ENCODE peak calls at places on chromosomes 11 and 22, in seven cellular contexts. P, N, U, J, A, X and S are unnamed samples.

GRCh38 chr11:44767421-44767820 is 40.7 kb downstream of the TSPAN18 start:
- DNase-seq in X (no peak), J (no peak), P (no peak), A (no peak), U (no peak), N (no peak), S (no peak)

GRCh38 chr11:95444309-95445202 is 213.6 kb upstream of the SESN3 start:
- DNase-seq in J (no peak), X (no peak), N (no peak), A (no peak), P (no peak), U (no peak), S (no peak)

GRCh38 chr11:3148990-3149851 is 15.9 kb downstream of the OSBPL5 start:
- DNase-seq in U (no peak), X (no peak), P (no peak), J (no peak), N (no peak), A (no peak), S (no peak)

GRCh38 chr11:78338138-78338537 is 79.5 kb downstream of the GAB2 start:
- DNase-seq in J (no peak), X (no peak), P (no peak), A (no peak), U (no peak), N (no peak), S (no peak)

GRCh38 chr11:63770763-63771162 is 2.2 kb upstream of the ZFTA start:
- DNase-seq in U (no peak), P (no peak), X (no peak), J (no peak), N (no peak), A (no peak), S (no peak)

GRCh38 chr11:78419327-78419726 is 1.7 kb upstream of the GAB2 start:
- DNase-seq in J (no peak), P (no peak), A (no peak), X (no peak), U (no peak), N (no peak), S (no peak)

GRCh38 chr11:128709402-128709801 is 15.5 kb downstream of the FLI1 start:
- DNase-seq in U (no peak), A (no peak), J (no peak), N (no peak), P (no peak), X (peak; percentile 12), S (no peak)

GRCh38 chr11:119474682-119475596 is 52.0 kb upstream of the THY1 start:
- DNase-seq in X (peak; percentile 56), N (peak; percentile 71), J (no peak), U (no peak), A (no peak), P (peak; percentile 79), S (peak; percentile 87)

GRCh38 chr22:35917651-35918050 is 111.0 kb downstream of the RBFOX2 start:
- DNase-seq in P (no peak), J (no peak), U (no peak), N (no peak), A (no peak), X (no peak), S (no peak)

GRCh38 chr22:35863432-35863831 is 145.8 kb downstream of the APOL5 start:
- DNase-seq in X (no peak), N (no peak), U (no peak), J (no peak), P (no peak), A (no peak), S (no peak)

GRCh38 chr11:92552942-92553341 is 328.3 kb downstream of the FAT3 start:
- DNase-seq in X (peak; percentile 2), U (no peak), J (no peak), N (no peak), P (no peak), A (no peak), S (no peak)

GRCh38 chr11:64492561-64492960 is 98.5 kb upstream of the SLC22A12 start:
- DNase-seq in X (no peak), U (no peak), N (no peak), J (no peak), A (no peak), P (no peak), S (no peak)

GRCh38 chr11:61917043-61917356 is 366 bp downstream of the RAB3IL1 start:
- DNase-seq in X (no peak), P (no peak), A (no peak), U (no peak), N (no peak), J (no peak), S (no peak)

GRCh38 chr22:48358886-48359612 is 1468.6 kb downstream of the BRD1 start:
- DNase-seq in A (no peak), N (no peak), P (no peak), J (no peak), X (no peak), U (no peak), S (no peak)

GRCh38 chr22:41821449-41822030 is 11.4 kb upstream of the SREBF2 start:
- DNase-seq in X (no peak), A (no peak), N (no peak), P (no peak), J (no peak), U (no peak), S (no peak)

GRCh38 chr11:77779935-77780334 is 40.6 kb downstream of the RSF1 start:
- DNase-seq in X (peak; percentile 29), N (no peak), P (no peak), U (no peak), A (no peak), J (no peak), S (no peak)

GRCh38 chr11:65013692-65014145 is 241 bp upstream of the ARL2 start:
- DNase-seq in J (peak; percentile 69), N (peak; percentile 94), X (no peak), U (peak; percentile 80), P (peak; percentile 91), A (peak; percentile 78), S (peak; percentile 95)

GRCh38 chr11:48538991-48539390 is 50.4 kb downstream of the OR4A47 start:
- DNase-seq in N (no peak), P (no peak), X (no peak), U (no peak), J (no peak), A (no peak), S (no peak)

GRCh38 chr11:14336507-14337503 is 22.2 kb downstream of the RRAS2 start:
- DNase-seq in N (peak; percentile 29), A (no peak), J (no peak), X (peak; percentile 85), U (peak; percentile 79), P (no peak), S (no peak)

GRCh38 chr11:35036642-35037041 is 102.3 kb upstream of the CD44 start:
- DNase-seq in P (no peak), J (no peak), N (peak; percentile 70), A (no peak), X (no peak), U (no peak), S (no peak)

GRCh38 chr11:1369371-1370005 is 20.2 kb upstream of the BRSK2 start:
- DNase-seq in A (no peak), X (no peak), P (no peak), U (no peak), N (no peak), J (no peak), S (no peak)

GRCh38 chr22:21977814-21978213 is 4.8 kb downstream of the TOP3B start:
- DNase-seq in J (no peak), N (no peak), X (no peak), P (no peak), U (no peak), A (no peak), S (no peak)

GRCh38 chr22:19177164-19178064 is 1.1 kb downstream of the SLC25A1 start:
- DNase-seq in P (no peak), A (no peak), N (no peak), U (no peak), J (no peak), X (no peak), S (peak; percentile 39)

GRCh38 chr22:22720724-22721261 is 76.4 kb downstream of the GGTLC2 start:
- DNase-seq in X (no peak), J (peak; percentile 62), U (no peak), P (no peak), A (no peak), N (peak; percentile 37), S (no peak)

DNA sequence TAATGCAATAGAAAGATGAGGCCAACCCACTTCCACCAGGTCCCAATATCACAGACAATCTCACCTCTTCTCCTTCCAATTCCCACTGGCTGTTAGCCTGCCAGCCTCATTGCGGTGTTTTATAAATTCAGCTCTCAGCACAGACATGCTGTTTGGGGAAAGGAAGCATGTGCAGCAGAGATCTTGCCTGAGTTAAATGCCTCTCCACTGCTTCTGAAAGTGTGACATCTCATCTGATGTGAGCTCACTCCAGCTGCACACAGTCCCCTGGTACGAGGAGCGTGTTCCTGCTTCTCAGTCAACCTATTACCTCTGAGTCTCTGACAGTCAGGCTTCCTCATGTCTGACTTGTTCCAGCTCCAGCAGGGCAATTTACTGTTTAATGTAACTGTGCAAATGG is 122.7 kb upstream of the GUCY1A2 start:
- DNase-seq in J (no peak), X (no peak), N (no peak), U (no peak), P (no peak), A (no peak), S (no peak)
- TF ChIP-seq SP1 in J (no peak), X (no peak), N (no peak), U (no peak), P (no peak), A (no peak), S (no peak)

DNA sequence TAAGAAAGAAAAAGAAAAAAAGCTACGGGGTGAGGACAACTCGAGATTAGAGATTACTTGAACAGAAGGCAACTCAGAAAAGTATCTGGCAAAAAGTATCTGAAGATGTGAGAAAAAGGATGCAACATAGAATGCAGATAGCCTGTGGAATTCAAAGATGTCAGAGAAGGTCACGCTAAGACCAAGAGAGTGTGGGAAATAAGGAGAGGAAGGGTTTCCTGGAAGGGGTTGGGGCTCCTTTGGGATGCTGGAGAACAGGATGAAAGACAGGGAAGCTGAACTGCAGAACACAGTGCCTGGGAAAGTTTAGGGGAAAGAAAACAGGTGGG is 1.2 kb downstream of the GUCY1A2 start:
- DNase-seq in U (no peak), X (no peak), A (no peak), J (no peak), P (no peak), N (no peak), S (no peak)
- TF ChIP-seq SP1 in U (no peak), X (no peak), A (no peak), J (no peak), P (no peak), N (no peak), S (no peak)

GRCh38 chr11:33830903-33831648 is 56.8 kb upstream of the FBXO3 start:
- DNase-seq in N (no peak), J (no peak), A (no peak), P (no peak), U (no peak), X (no peak), S (no peak)

GRCh38 chr11:33832676-33833075 is 58.4 kb upstream of the FBXO3 start:
- DNase-seq in N (no peak), U (no peak), X (no peak), P (no peak), A (no peak), J (no peak), S (no peak)

GRCh38 chr11:33829430-33830141 is 55.3 kb upstream of the FBXO3 start:
- DNase-seq in X (peak; percentile 13), J (peak; percentile 28), A (no peak), P (peak; percentile 67), N (peak; percentile 71), U (peak; percentile 40), S (peak; percentile 65)

GRCh38 chr11:33835143-33835878 is 56.6 kb downstream of the LMO2 start:
- DNase-seq in A (no peak), P (no peak), N (peak; percentile 33), J (peak; percentile 3), U (peak; percentile 48), X (peak; percentile 33), S (no peak)
- TF ChIP-seq SP1 in A (no peak), P (no peak), N (no peak), J (no peak), U (peak; percentile 13), X (no peak), S (no peak)

GRCh38 chr22:29310065-29310862 is 3.8 kb downstream of the GAS2L1 start:
- DNase-seq in U (no peak), X (no peak), J (no peak), N (no peak), A (no peak), P (no peak), S (no peak)
- TF ChIP-seq SP1 in U (no peak), X (no peak), J (no peak), N (no peak), A (no peak), P (no peak), S (no peak)